ENCODE peak calls at places on chromosomes 4 and X, in five cellular contexts. T is GM12878; W is foreskin fibroblast; V is psoas muscle; S is stimulated activated CD8-positive, alpha-beta memory T cell treated with anti-CD3 and anti-CD28 coated beads, Interleukin-4, amount 100 ng/mL, for 1 hour. P is an unnamed sample.

GRCh38 chr4:153532227-153532626 is 66.1 kb downstream of the TMEM131L start:
- DNase-seq in T (no peak), S (no peak), W (no peak), V (no peak), P (no peak)

GRCh38 chr4:38150766-38151165 is 190.6 kb downstream of the PTTG2 start:
- DNase-seq in S (no peak), T (no peak), V (no peak), W (peak; percentile 90), P (no peak)

GRCh38 chrX:81021478-81021877 is 180.2 kb downstream of the HMGN5 start:
- DNase-seq in V (no peak), S (no peak), T (no peak), W (no peak), P (no peak)

GRCh38 chrX:120536056-120536455 is 24.7 kb downstream of the CUL4B start:
- DNase-seq in W (no peak), V (no peak), T (no peak), S (no peak), P (no peak)

GRCh38 chr4:1237981-1238675 is 10.8 kb downstream of the CTBP1 start:
- DNase-seq in S (no peak), W (no peak), V (peak; percentile 49), T (no peak), P (no peak)

GRCh38 chr4:186726440-186727148 is 2.9 kb upstream of the FAT1 start:
- DNase-seq in S (no peak), V (peak; percentile 70), T (no peak), W (peak; percentile 84), P (no peak)

GRCh38 chr4:120132935-120133334 is 66.3 kb upstream of the MAD2L1 start:
- DNase-seq in W (peak; percentile 52), S (no peak), V (no peak), T (no peak), P (no peak)

GRCh38 chr4:4395849-4396627 is 9.1 kb downstream of the NSG1 start:
- DNase-seq in T (no peak), V (peak; percentile 28), S (no peak), W (peak; percentile 28), P (no peak)

GRCh38 chr4:156053174-156053573 is 99.5 kb upstream of the CTSO start:
- DNase-seq in V (no peak), W (no peak), T (no peak), S (no peak), P (no peak)

GRCh38 chrX:99939883-99940232 is 470.2 kb downstream of the PCDH19 start:
- DNase-seq in S (no peak), V (no peak), W (no peak), T (no peak), P (no peak)

GRCh38 chrX:69503228-69503834 is 795 bp upstream of the NALF2 start:
- DNase-seq in W (no peak), T (no peak), S (no peak), V (no peak), P (no peak)

GRCh38 chr4:5203925-5204324 is 152.6 kb downstream of the STK32B start:
- DNase-seq in V (no peak), S (no peak), W (no peak), T (no peak), P (no peak)

GRCh38 chrX:1794586-1794985 is 179.7 kb downstream of the ASMT start:
- DNase-seq in T (no peak), V (no peak), W (no peak), S (no peak), P (no peak)

GRCh38 chr4:14915018-14915417 is 87.3 kb upstream of the CPEB2 start:
- DNase-seq in T (no peak), W (no peak), S (no peak), V (no peak), P (no peak)

GRCh38 chr4:88938138-88938537 is 118.8 kb downstream of the FAM13A start:
- DNase-seq in W (peak; percentile 96), S (no peak), V (no peak), T (no peak), P (no peak)

GRCh38 chrX:130836447-130836846 is 66.6 kb downstream of the ENOX2 start:
- DNase-seq in V (no peak), T (no peak), W (no peak), S (no peak), P (no peak)

GRCh38 chrX:110089656-110090404 is 86.9 kb downstream of the TMEM164 start:
- DNase-seq in V (no peak), W (no peak), S (no peak), T (no peak), P (no peak)

GRCh38 chr4:8128096-8128856 is 30.3 kb downstream of the ABLIM2 start:
- DNase-seq in S (no peak), T (no peak), V (peak; percentile 64), W (no peak), P (no peak)

GRCh38 chr4:123116412-123116811 is 194.0 kb upstream of the NUDT6 start:
- DNase-seq in V (no peak), T (no peak), S (no peak), W (peak; percentile 15), P (no peak)

GRCh38 chr4:477686-478085 is 21.3 kb downstream of the ZNF721 start:
- DNase-seq in T (no peak), W (no peak), S (no peak), V (no peak), P (no peak)

GRCh38 chrX:39815621-39816020 is 282.1 kb downstream of the BCOR start:
- DNase-seq in T (no peak), S (no peak), V (peak; percentile 1), W (no peak), P (no peak)

GRCh38 chrX:74526786-74527185 is 87.6 kb downstream of the RLIM start:
- DNase-seq in V (no peak), T (no peak), S (no peak), W (no peak), P (no peak)

GRCh38 chrX:37958493-37959211 is 47.7 kb upstream of the SYTL5 start:
- DNase-seq in V (no peak), S (no peak), W (peak; percentile 18), T (no peak), P (no peak)

GRCh38 chr4:74583757-74584156 is 138.8 kb downstream of the AREG start:
- DNase-seq in W (peak; percentile 19), T (no peak), S (no peak), V (no peak), P (no peak)

GRCh38 chrX:24983931-24984330 is 31.8 kb downstream of the ARX start:
- DNase-seq in S (no peak), W (no peak), T (no peak), V (no peak), P (no peak)

GRCh38 chrX:23373129-23373804 is 38.6 kb downstream of the PTCHD1 start:
- DNase-seq in S (no peak), W (peak; percentile 59), T (no peak), V (no peak), P (no peak)

GRCh38 chrX:38891641-38892413 is 90.6 kb downstream of the MID1IP1 start:
- DNase-seq in V (no peak), T (no peak), S (no peak), W (peak; percentile 77), P (no peak)

GRCh38 chr4:137768196-137768595 is 235.9 kb upstream of the PCDH18 start:
- DNase-seq in V (no peak), T (no peak), W (peak; percentile 30), S (no peak), P (no peak)

GRCh38 chr4:169640261-169640880 is 20.0 kb downstream of the CLCN3 start:
- DNase-seq in W (peak; percentile 86), V (no peak), T (no peak), S (no peak), P (no peak)

GRCh38 chr4:68372588-68372987 is 22.7 kb upstream of the YTHDC1 start:
- DNase-seq in T (no peak), W (peak; percentile 56), V (no peak), S (no peak), P (no peak)

GRCh38 chrX:18652636-18653035 is 19.3 kb downstream of the RS1 start:
- DNase-seq in W (no peak), S (no peak), V (no peak), T (no peak), P (no peak)

GRCh38 chr4:2339458-2340271 is 77.8 kb upstream of the MXD4 start:
- DNase-seq in S (no peak), W (no peak), V (no peak), T (no peak), P (no peak)

GRCh38 chr4:137968956-137969709 is 273.0 kb downstream of the SLC7A11 start:
- DNase-seq in T (no peak), S (no peak), V (no peak), W (peak; percentile 47), P (no peak)

P was measured in stimulated activated naive CD4-positive, alpha-beta T cell.